ENCODE peak calls at places on chromosomes 4 and X, in five cellular contexts. F is tibial artery, D is small intestine, G is GM12878, Z is cardiac muscle cell. R is an unnamed sample.

GRCh38 chr4:41132055-41132683 is 82.2 kb downstream of the APBB2 start:
- DNase-seq in F (no peak), D (peak; percentile 68), G (no peak), Z (no peak), R (no peak)

GRCh38 chrX:154818916-154819770 is 13.9 kb upstream of the MPP1 start:
- DNase-seq in F (no peak), D (peak; percentile 40), G (no peak), Z (no peak), R (no peak)

GRCh38 chr4:123889376-123889945 is 492.9 kb downstream of the SPRY1 start:
- DNase-seq in F (no peak), D (no peak), G (no peak), Z (peak; percentile 86), R (no peak)

GRCh38 chr4:176034498-176034897 is 31.1 kb upstream of the WDR17 start:
- DNase-seq in F (no peak), D (peak; percentile 15), G (no peak), Z (peak; percentile 59), R (no peak)

GRCh38 chr4:38565271-38566199 is 98.5 kb upstream of the KLF3 start:
- DNase-seq in F (no peak), D (peak; percentile 41), G (no peak), Z (peak; percentile 58), R (no peak)

GRCh38 chr4:71411976-71412375 is 73.2 kb downstream of the SLC4A4 start:
- DNase-seq in F (no peak), D (no peak), G (no peak), Z (peak; percentile 13), R (no peak)

GRCh38 chr4:167774646-167775045 is 317.7 kb upstream of the ANXA10 start:
- DNase-seq in F (no peak), D (no peak), G (no peak), Z (no peak), R (no peak)

GRCh38 chr4:147793973-147794690 is 62.2 kb downstream of the ARHGAP10 start:
- DNase-seq in F (no peak), D (peak; percentile 34), G (no peak), Z (no peak), R (no peak)

GRCh38 chr4:68606240-68606639 is 30.1 kb upstream of the UGT2B17 start:
- DNase-seq in F (no peak), D (no peak), G (no peak), Z (no peak), R (no peak)

GRCh38 chr4:3283483-3283882 is 9.3 kb upstream of the RGS12 start:
- DNase-seq in F (no peak), D (no peak), G (no peak), Z (no peak), R (peak; percentile 60)

GRCh38 chrX:48086119-48086518 is 14.7 kb upstream of the ZNF630 start:
- DNase-seq in F (no peak), D (peak; percentile 5), G (no peak), Z (peak; percentile 45), R (no peak)

GRCh38 chrX:112759512-112759911 is 79.8 kb upstream of the LHFPL1 start:
- DNase-seq in F (no peak), D (no peak), G (no peak), Z (no peak), R (no peak)

DNA sequence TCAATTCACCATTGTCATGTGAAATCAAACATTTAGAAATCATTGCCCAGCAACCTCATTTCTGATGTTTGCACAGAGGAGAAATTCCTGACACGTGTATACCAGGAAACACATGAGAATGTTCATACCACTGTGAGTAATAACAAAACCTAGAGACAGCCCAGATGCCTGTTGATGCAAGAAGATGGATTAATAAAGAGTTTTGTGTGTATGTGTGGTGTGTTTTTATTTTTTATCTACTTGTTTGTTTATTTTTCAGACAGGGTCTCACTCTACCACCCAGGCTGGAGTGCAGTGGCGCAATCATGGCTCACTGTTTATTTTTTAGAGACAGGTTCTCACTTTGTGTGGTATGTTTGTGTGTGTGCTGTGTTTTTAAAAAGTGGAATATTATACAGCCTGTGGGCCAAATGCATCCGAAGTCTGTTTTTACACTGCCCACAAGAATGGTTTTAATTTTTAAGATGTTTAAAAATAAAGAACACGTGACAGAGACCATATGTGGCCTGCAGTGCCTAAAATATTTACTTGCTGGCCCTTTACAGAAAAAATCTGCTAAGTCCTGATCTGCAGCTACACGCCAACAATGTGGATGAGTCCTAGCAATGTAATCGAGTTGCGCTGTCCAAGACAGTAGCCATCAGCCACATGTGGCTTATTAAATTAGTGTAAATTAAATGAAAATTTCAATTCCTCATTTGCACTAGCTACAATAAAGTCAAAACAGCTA is 39.2 kb downstream of the TXLNG start:
- DNase-seq in F (no peak), D (no peak), G (no peak), Z (no peak), R (no peak)
- H3K27ac ChIP-seq in F (no peak overlapping the region), D (no peak overlapping the region), G (no peak overlapping the region), Z (no peak overlapping the region), R (no peak overlapping the region)

DNA sequence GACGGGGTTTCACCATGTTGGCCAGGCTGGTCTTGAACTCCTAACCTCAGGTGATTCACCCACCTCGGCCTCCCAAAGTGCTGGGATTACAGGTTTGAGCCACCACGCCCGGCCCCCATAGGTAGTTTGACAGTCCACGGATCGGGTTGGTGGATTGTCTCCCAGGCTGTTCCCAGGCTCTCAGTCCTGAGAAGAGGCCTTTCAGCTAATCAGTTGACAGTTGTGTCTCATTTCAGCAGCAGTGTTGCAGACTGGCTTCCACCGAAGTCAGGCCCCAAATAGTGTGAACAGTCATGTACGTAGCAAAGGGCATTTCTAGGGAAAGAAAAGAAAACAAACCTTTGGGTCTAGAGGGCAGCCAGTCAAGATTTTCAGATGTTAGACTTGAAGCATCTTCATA is 102.4 kb upstream of the TLR3 start:
- DNase-seq in F (no peak), D (no peak), G (no peak), Z (no peak), R (no peak)
- H3K27ac ChIP-seq in F (peak overlapping the region; percentile 53), D (no peak overlapping the region), G (no peak overlapping the region), Z (peak overlapping the region; percentile 56), R (peak overlapping the region; percentile 79)

DNA sequence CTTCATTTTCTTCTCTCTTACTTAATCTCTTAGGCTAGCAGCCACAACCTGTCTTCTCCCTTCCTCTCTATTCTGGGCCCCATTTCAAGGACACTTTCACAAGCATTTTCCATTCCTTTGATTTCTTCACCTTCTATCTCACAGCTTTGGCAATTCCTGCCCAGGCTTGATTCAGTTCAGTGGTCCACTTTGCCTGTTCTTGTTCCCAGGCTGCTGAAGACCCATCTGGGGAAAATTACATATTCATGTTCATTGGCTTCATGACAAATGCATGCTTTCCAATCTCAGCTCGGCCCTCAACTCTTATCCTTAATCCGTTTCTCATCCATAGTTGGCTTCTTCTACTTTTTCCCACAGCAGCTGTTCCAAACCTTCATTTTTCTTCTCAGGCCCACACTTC is 38.7 kb upstream of the LPAR4 start:
- DNase-seq in F (no peak), D (no peak), G (no peak), Z (no peak), R (no peak)
- H3K27ac ChIP-seq in F (no peak overlapping the region), D (no peak overlapping the region), G (no peak overlapping the region), Z (no peak overlapping the region), R (no peak overlapping the region)

DNA sequence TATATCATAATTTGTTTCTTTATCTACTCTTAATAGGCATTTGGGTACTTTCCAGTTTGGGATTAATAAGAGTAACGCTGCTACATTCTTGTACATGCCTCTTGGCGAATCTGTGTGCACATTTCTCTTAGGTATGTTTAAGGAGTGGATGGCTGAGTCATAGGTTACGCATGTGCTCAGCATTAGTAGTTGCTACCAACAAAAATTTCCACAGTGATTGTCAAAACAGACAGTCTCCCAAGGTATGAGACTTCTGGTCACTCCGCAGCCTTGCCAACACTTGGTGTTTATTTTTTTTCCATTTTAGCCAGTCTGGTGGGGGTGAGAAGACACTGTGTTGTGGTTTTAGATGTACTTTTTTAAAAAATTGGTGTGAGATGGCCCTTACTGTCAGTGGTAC is 44.6 kb downstream of the FGFBP1 start:
- DNase-seq in F (no peak), D (no peak), G (no peak), Z (peak; percentile 95), R (no peak)
- H3K27ac ChIP-seq in F (no peak overlapping the region), D (no peak overlapping the region), G (no peak overlapping the region), Z (no peak overlapping the region), R (no peak overlapping the region)

GRCh38 chr4:144647095-144647959 is 1.4 kb downstream of the HHIP start:
- DNase-seq in F (no peak), D (no peak), G (no peak), Z (peak; percentile 51), R (no peak)
- H3K27ac ChIP-seq in F (no peak overlapping the region), D (peak overlapping the region; percentile 21), G (no peak overlapping the region), Z (no peak overlapping the region), R (no peak overlapping the region)

GRCh38 chrX:119583431-119584059 is 9.2 kb downstream of the UBE2A start:
- DNase-seq in F (no peak), D (no peak), G (no peak), Z (no peak), R (no peak)
- H3K27ac ChIP-seq in F (no peak overlapping the region), D (no peak overlapping the region), G (no peak overlapping the region), Z (no peak overlapping the region), R (no peak overlapping the region)

R was measured in ascending aorta.